ENCODE peak calls at places on chromosomes 3 and 15, in eight cellular contexts. One of them, this sample, is unnamed. For H3K36me3, the result is how much of the 10 kb centered on the place peaks cover.

GRCh38 chr3:46419816-46420215 is 12.8 kb downstream of the CCRL2 start:
- DNase-seq in endothelial cell of umbilical vein: no peak
- DNase-seq in GM23338: no peak
- DNase-seq in K562: no peak
- DNase-seq in HepG2: no peak
- DNase-seq in H1: no peak
- DNase-seq in HCT116: no peak
- DNase-seq in GM12878: no peak
- DNase-seq in this sample: no peak

GRCh38 chr3:36944641-36945270 is at the start of gene TRANK1:
- DNase-seq in H1: no peak
- DNase-seq in K562: no peak
- DNase-seq in endothelial cell of umbilical vein: peak
- DNase-seq in GM23338: peak
- DNase-seq in HepG2: no peak
- DNase-seq in HCT116: no peak
- DNase-seq in GM12878: no peak
- DNase-seq in this sample: no peak

GRCh38 chr15:75801859-75802593 is 41.2 kb upstream of the UBE2Q2 start:
- DNase-seq in endothelial cell of umbilical vein: peak
- DNase-seq in HCT116: peak
- DNase-seq in HepG2: peak
- DNase-seq in GM23338: peak
- DNase-seq in GM12878: no peak
- DNase-seq in H1: peak
- DNase-seq in K562: peak
- DNase-seq in this sample: no peak

GRCh38 chr3:71066849-71067261 is 516.7 kb downstream of the FOXP1 start:
- DNase-seq in endothelial cell of umbilical vein: peak
- DNase-seq in K562: no peak
- DNase-seq in HepG2: no peak
- DNase-seq in HCT116: no peak
- DNase-seq in H1: no peak
- DNase-seq in GM12878: no peak
- DNase-seq in GM23338: no peak
- DNase-seq in this sample: no peak

GRCh38 chr15:56105855-56106254 is 112.4 kb upstream of the NEDD4 start:
- DNase-seq in HCT116: no peak
- DNase-seq in K562: no peak
- DNase-seq in GM12878: no peak
- DNase-seq in H1: no peak
- DNase-seq in endothelial cell of umbilical vein: no peak
- DNase-seq in GM23338: no peak
- DNase-seq in HepG2: no peak
- DNase-seq in this sample: no peak

GRCh38 chr15:46467041-46467440 is 832.2 kb downstream of the SQOR start:
- DNase-seq in HepG2: no peak
- DNase-seq in K562: no peak
- DNase-seq in GM12878: no peak
- DNase-seq in endothelial cell of umbilical vein: no peak
- DNase-seq in GM23338: no peak
- DNase-seq in H1: no peak
- DNase-seq in HCT116: no peak
- DNase-seq in this sample: no peak

GRCh38 chr3:178146406-178146831 is 389.8 kb upstream of the KCNMB2 start:
- DNase-seq in HepG2: no peak
- DNase-seq in GM12878: no peak
- DNase-seq in K562: no peak
- DNase-seq in GM23338: no peak
- DNase-seq in HCT116: no peak
- DNase-seq in endothelial cell of umbilical vein: peak
- DNase-seq in H1: no peak
- DNase-seq in this sample: peak

GRCh38 chr15:94131875-94132274 is 99.5 kb upstream of the MCTP2 start:
- DNase-seq in HepG2: no peak
- DNase-seq in endothelial cell of umbilical vein: no peak
- DNase-seq in H1: no peak
- DNase-seq in K562: no peak
- DNase-seq in HCT116: no peak
- DNase-seq in GM23338: no peak
- DNase-seq in GM12878: no peak
- DNase-seq in this sample: no peak

GRCh38 chr15:78071378-78071777 is 6.1 kb downstream of the TBC1D2B start:
- DNase-seq in K562: no peak
- DNase-seq in GM12878: no peak
- DNase-seq in HepG2: no peak
- DNase-seq in endothelial cell of umbilical vein: no peak
- DNase-seq in H1: no peak
- DNase-seq in HCT116: no peak
- DNase-seq in GM23338: no peak
- DNase-seq in this sample: no peak

GRCh38 chr15:66763186-66764066 is 61.4 kb downstream of the SMAD6 start:
- DNase-seq in GM12878: no peak
- DNase-seq in H1: no peak
- DNase-seq in GM23338: no peak
- DNase-seq in K562: no peak
- DNase-seq in endothelial cell of umbilical vein: peak
- DNase-seq in HCT116: no peak
- DNase-seq in HepG2: no peak
- DNase-seq in this sample: no peak

GRCh38 chr3:142657033-142657432 is 60.8 kb downstream of the PLS1 start:
- DNase-seq in GM12878: no peak
- DNase-seq in HCT116: no peak
- DNase-seq in HepG2: no peak
- DNase-seq in K562: no peak
- DNase-seq in H1: no peak
- DNase-seq in GM23338: peak
- DNase-seq in endothelial cell of umbilical vein: no peak
- DNase-seq in this sample: no peak

GRCh38 chr15:40340740-40341400 is at the start of gene CCDC9B:
- DNase-seq in GM12878: no peak
- DNase-seq in HCT116: peak
- DNase-seq in K562: peak
- DNase-seq in HepG2: peak
- DNase-seq in endothelial cell of umbilical vein: peak
- DNase-seq in H1: no peak
- DNase-seq in GM23338: no peak
- DNase-seq in this sample: no peak

GRCh38 chr15:40338921-40339620 is 1.7 kb downstream of the CCDC9B start:
- DNase-seq in H1: no peak
- DNase-seq in endothelial cell of umbilical vein: peak
- DNase-seq in HepG2: peak
- DNase-seq in GM23338: no peak
- DNase-seq in K562: no peak
- DNase-seq in GM12878: no peak
- DNase-seq in HCT116: peak
- DNase-seq in this sample: no peak

GRCh38 chr15:40339621-40339945 is 1.2 kb downstream of the CCDC9B start:
- DNase-seq in GM12878: no peak
- DNase-seq in endothelial cell of umbilical vein: no peak
- DNase-seq in H1: no peak
- DNase-seq in HepG2: no peak
- DNase-seq in K562: no peak
- DNase-seq in GM23338: peak
- DNase-seq in HCT116: no peak
- DNase-seq in this sample: no peak

GRCh38 chr15:40338041-40338657 is 2.6 kb downstream of the CCDC9B start:
- DNase-seq in GM12878: no peak
- DNase-seq in endothelial cell of umbilical vein: peak
- DNase-seq in GM23338: peak
- DNase-seq in HepG2: peak
- DNase-seq in H1: no peak
- DNase-seq in K562: peak
- DNase-seq in HCT116: peak
- DNase-seq in this sample: no peak

GRCh38 chr15:40340038-40340739 is 550 bp downstream of the CCDC9B start:
- DNase-seq in endothelial cell of umbilical vein: peak
- DNase-seq in GM23338: no peak
- DNase-seq in H1: no peak
- DNase-seq in GM12878: no peak
- DNase-seq in K562: no peak
- DNase-seq in HCT116: no peak
- DNase-seq in HepG2: no peak
- DNase-seq in this sample: no peak
- TF ChIP-seq POLR2AphosphoS5 in endothelial cell of umbilical vein: no peak
- TF ChIP-seq POLR2AphosphoS5 in GM23338: no peak
- TF ChIP-seq POLR2AphosphoS5 in H1: no peak
- TF ChIP-seq POLR2AphosphoS5 in GM12878: no peak
- TF ChIP-seq POLR2AphosphoS5 in K562: no peak
- TF ChIP-seq POLR2AphosphoS5 in HCT116: no peak
- TF ChIP-seq POLR2AphosphoS5 in HepG2: no peak
- TF ChIP-seq POLR2AphosphoS5 in this sample: no peak

DNA sequence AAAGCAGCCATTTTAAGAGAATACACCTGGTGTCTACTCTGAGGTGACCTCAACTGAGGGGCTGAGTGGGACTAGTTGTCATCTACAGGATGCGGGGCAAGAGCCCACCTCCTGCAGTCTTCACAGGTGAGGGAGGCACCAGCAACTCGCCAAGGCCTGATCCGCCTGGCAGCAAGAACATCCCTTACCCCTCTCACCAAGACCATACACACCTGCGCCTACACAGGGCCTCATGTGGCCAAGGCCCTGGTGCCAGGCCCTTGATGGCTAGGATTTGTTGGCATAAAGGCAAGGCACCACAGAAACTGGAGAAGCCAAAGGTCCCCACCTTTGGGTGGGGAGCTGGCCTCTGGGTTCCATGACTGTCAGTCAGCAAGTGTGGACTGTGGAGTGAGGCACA is 18.4 kb downstream of the ELP6 start:
- DNase-seq in H1: no peak
- DNase-seq in HCT116: no peak
- DNase-seq in K562: no peak
- DNase-seq in HepG2: no peak
- DNase-seq in GM12878: no peak
- DNase-seq in endothelial cell of umbilical vein: no peak
- DNase-seq in GM23338: no peak
- DNase-seq in this sample: no peak
- H3K36me3 ChIP-seq in H1: under half
- H3K36me3 ChIP-seq in HCT116: under half
- H3K36me3 ChIP-seq in K562: half or more
- H3K36me3 ChIP-seq in HepG2: under half
- H3K36me3 ChIP-seq in GM12878: under half
- H3K36me3 ChIP-seq in endothelial cell of umbilical vein: under half
- H3K36me3 ChIP-seq in GM23338: under half
- H3K36me3 ChIP-seq in this sample: under half

GRCh38 chr15:82890338-82891024 is 62.0 kb downstream of the HOMER2 start:
- DNase-seq in endothelial cell of umbilical vein: no peak
- DNase-seq in HCT116: no peak
- DNase-seq in GM23338: no peak
- DNase-seq in H1: no peak
- DNase-seq in GM12878: no peak
- DNase-seq in K562: no peak
- DNase-seq in HepG2: no peak
- DNase-seq in this sample: no peak
- TF ChIP-seq EZH2 in endothelial cell of umbilical vein: no peak
- TF ChIP-seq EZH2 in HCT116: no peak
- TF ChIP-seq EZH2 in GM23338: no peak
- TF ChIP-seq EZH2 in H1: no peak
- TF ChIP-seq EZH2 in GM12878: no peak
- TF ChIP-seq EZH2 in K562: no peak
- TF ChIP-seq EZH2 in HepG2: no peak
- TF ChIP-seq EZH2 in this sample: no peak

GRCh38 chr3:138461246-138461645 is 26.8 kb downstream of the ESYT3 start:
- DNase-seq in HCT116: no peak
- DNase-seq in K562: no peak
- DNase-seq in GM12878: no peak
- DNase-seq in GM23338: no peak
- DNase-seq in endothelial cell of umbilical vein: no peak
- DNase-seq in H1: no peak
- DNase-seq in HepG2: no peak
- DNase-seq in this sample: no peak
- TF ChIP-seq POLR2AphosphoS5 in HCT116: no peak
- TF ChIP-seq POLR2AphosphoS5 in K562: no peak
- TF ChIP-seq POLR2AphosphoS5 in GM12878: no peak
- TF ChIP-seq POLR2AphosphoS5 in GM23338: no peak
- TF ChIP-seq POLR2AphosphoS5 in endothelial cell of umbilical vein: no peak
- TF ChIP-seq POLR2AphosphoS5 in H1: no peak
- TF ChIP-seq POLR2AphosphoS5 in HepG2: no peak
- TF ChIP-seq POLR2AphosphoS5 in this sample: no peak

This sample was measured in SK-N-MC.